ENCODE peak calls at places on chromosomes 11 and 22, in five cellular contexts. A, V, J, T and P are unnamed samples.

GRCh38 chr11:9150944-9151343 is 59.5 kb upstream of the SCUBE2 start:
- DNase-seq in A (no peak), V (peak), J (no peak), T (no peak), P (no peak)

GRCh38 chr11:75383246-75383645 is 16.1 kb upstream of the RPS3 start:
- DNase-seq in A (no peak), V (no peak), J (no peak), T (no peak), P (no peak)

GRCh38 chr11:82049199-82049598 is 684.5 kb downstream of the FAM181B start:
- DNase-seq in A (no peak), V (no peak), J (no peak), T (no peak), P (no peak)

GRCh38 chr11:11842426-11843008 is 745 bp downstream of the USP47 start:
- DNase-seq in A (peak), V (peak), J (peak), T (peak), P (no peak)

GRCh38 chr11:14907411-14908213 is 15.6 kb upstream of the CYP2R1 start:
- DNase-seq in A (peak), V (peak), J (peak), T (peak), P (no peak)

GRCh38 chr22:49961601-49962011 is 1.0 kb downstream of the PIM3 start:
- DNase-seq in A (no peak), V (peak), J (peak), T (no peak), P (no peak)

GRCh38 chr22:19271856-19272535 is 19.5 kb downstream of the CLTCL1 start:
- DNase-seq in A (no peak), V (no peak), J (no peak), T (no peak), P (no peak)

GRCh38 chr22:44057411-44057987 is 33.4 kb downstream of the PARVB start:
- DNase-seq in A (no peak), V (peak), J (no peak), T (no peak), P (no peak)

GRCh38 chr22:35641494-35642120 is 6.6 kb upstream of the APOL6 start:
- DNase-seq in A (no peak), V (no peak), J (no peak), T (no peak), P (no peak)

GRCh38 chr11:17013548-17014320 is 480 bp downstream of the PLEKHA7 start:
- DNase-seq in A (peak), V (no peak), J (peak), T (no peak), P (no peak)

GRCh38 chr22:32708835-32709234 is 92.7 kb upstream of the TIMP3 start:
- DNase-seq in A (no peak), V (peak), J (no peak), T (no peak), P (no peak)

GRCh38 chr22:27846910-27847309 is 45.4 kb upstream of the MN1 start:
- DNase-seq in A (no peak), V (no peak), J (no peak), T (no peak), P (no peak)

GRCh38 chr11:44083433-44083832 is 12.0 kb upstream of the EXT2 start:
- DNase-seq in A (no peak), V (no peak), J (no peak), T (no peak), P (no peak)

GRCh38 chr11:114135737-114136151 is 76.2 kb downstream of the ZBTB16 start:
- DNase-seq in A (no peak), V (peak), J (no peak), T (no peak), P (no peak)

GRCh38 chr11:73577496-73577917 is 20.4 kb downstream of the FAM168A start:
- DNase-seq in A (no peak), V (no peak), J (no peak), T (no peak), P (no peak)

GRCh38 chr11:78349114-78349513 is 68.5 kb downstream of the GAB2 start:
- DNase-seq in A (no peak), V (no peak), J (no peak), T (no peak), P (no peak)

GRCh38 chr11:75813126-75813525 is 1.9 kb upstream of the UVRAG start:
- DNase-seq in A (no peak), V (no peak), J (no peak), T (no peak), P (no peak)

GRCh38 chr11:64069401-64070300 is 33.9 kb downstream of the FLRT1 start:
- DNase-seq in A (no peak), V (no peak), J (no peak), T (no peak), P (no peak)

GRCh38 chr11:114081641-114082414 is 22.3 kb downstream of the ZBTB16 start:
- DNase-seq in A (no peak), V (peak), J (no peak), T (no peak), P (no peak)

GRCh38 chr22:47111626-47112373 is 349.4 kb downstream of the TBC1D22A start:
- DNase-seq in A (no peak), V (peak), J (no peak), T (no peak), P (no peak)

GRCh38 chr22:47444746-47445065 is 682.3 kb downstream of the TBC1D22A start:
- DNase-seq in A (no peak), V (no peak), J (no peak), T (no peak), P (no peak)

GRCh38 chr11:46342237-46342636 is 5.0 kb upstream of the DGKZ start:
- DNase-seq in A (no peak), V (peak), J (no peak), T (no peak), P (no peak)

GRCh38 chr11:3802016-3802790 is 4.8 kb upstream of the NUP98 start:
- DNase-seq in A (no peak), V (no peak), J (no peak), T (no peak), P (no peak)

GRCh38 chr11:115391598-115391997 is 112.6 kb downstream of the CADM1 start:
- DNase-seq in A (no peak), V (no peak), J (no peak), T (no peak), P (no peak)

GRCh38 chr22:26589367-26589844 is 526 bp downstream of the TPST2 start:
- DNase-seq in A (no peak), V (peak), J (no peak), T (no peak), P (no peak)